ENCODE peak calls at places on chromosomes 3 and 15, in eight cellular contexts. L, Z, W, S, A, H, P and N are unnamed samples.

GRCh38 chr3:171690291-171690690 is 120.0 kb downstream of the PLD1 start:
- DNase-seq in L (no peak), Z (no peak), W (peak), S (no peak), A (no peak), H (no peak), P (no peak), N (no peak)

GRCh38 chr3:105827959-105828358 is 40.9 kb downstream of the CBLB start:
- DNase-seq in L (peak), Z (peak), W (no peak), S (peak), A (no peak), H (no peak), P (peak), N (no peak)

GRCh38 chr3:179093807-179094206 is 22.2 kb upstream of the ZMAT3 start:
- DNase-seq in L (no peak), Z (peak), W (no peak), S (no peak), A (no peak), H (no peak), P (no peak), N (no peak)

GRCh38 chr3:197021231-197021630 is 8.4 kb downstream of the MELTF start:
- DNase-seq in L (no peak), Z (no peak), W (no peak), S (no peak), A (no peak), H (no peak), P (peak), N (no peak)

GRCh38 chr15:36370735-36371115 is 208.7 kb upstream of the CDIN1 start:
- DNase-seq in L (peak), Z (peak), W (no peak), S (no peak), A (no peak), H (peak), P (no peak), N (no peak)

GRCh38 chr3:38411591-38411990 is 42.1 kb upstream of the ACVR2B start:
- DNase-seq in L (no peak), Z (no peak), W (no peak), S (no peak), A (no peak), H (no peak), P (no peak), N (no peak)

GRCh38 chr15:91099616-91100560 is at the start of gene SV2B:
- DNase-seq in L (peak), Z (peak), W (peak), S (no peak), A (peak), H (no peak), P (no peak), N (no peak)

GRCh38 chr3:130291148-130291547 is 54.3 kb upstream of the COL6A5 start:
- DNase-seq in L (no peak), Z (no peak), W (no peak), S (no peak), A (no peak), H (no peak), P (no peak), N (no peak)

GRCh38 chr3:124663690-124664089 is 66.6 kb upstream of the UMPS start:
- DNase-seq in L (peak), Z (peak), W (no peak), S (peak), A (no peak), H (no peak), P (no peak), N (no peak)

GRCh38 chr15:88613074-88613944 is 7.8 kb upstream of the AEN start:
- DNase-seq in L (peak), Z (no peak), W (peak), S (no peak), A (no peak), H (no peak), P (no peak), N (no peak)

GRCh38 chr3:72134989-72135451 is 350.1 kb upstream of the PROK2 start:
- DNase-seq in L (no peak), Z (no peak), W (peak), S (no peak), A (no peak), H (no peak), P (no peak), N (no peak)

GRCh38 chr3:58519668-58520402 is 17.2 kb downstream of the ACOX2 start:
- DNase-seq in L (no peak), Z (no peak), W (no peak), S (no peak), A (no peak), H (no peak), P (no peak), N (no peak)

GRCh38 chr3:124934577-124934976 is at the start of gene MUC13:
- DNase-seq in L (no peak), Z (peak), W (peak), S (no peak), A (no peak), H (no peak), P (no peak), N (no peak)

GRCh38 chr3:74613060-74613459 is 1.4 kb downstream of the CNTN3 start:
- DNase-seq in L (no peak), Z (peak), W (no peak), S (no peak), A (no peak), H (no peak), P (no peak), N (no peak)

GRCh38 chr15:46242935-46243334 is 608.1 kb downstream of the SQOR start:
- DNase-seq in L (no peak), Z (no peak), W (no peak), S (no peak), A (no peak), H (no peak), P (no peak), N (no peak)

GRCh38 chr3:44996556-44996969 is 20.5 kb downstream of the EXOSC7 start:
- DNase-seq in L (no peak), Z (no peak), W (no peak), S (no peak), A (no peak), H (no peak), P (peak), N (no peak)

GRCh38 chr3:128878556-128879124 is 780 bp upstream of the ACAD9 start:
- DNase-seq in L (peak), Z (peak), W (peak), S (no peak), A (no peak), H (peak), P (peak), N (no peak)

GRCh38 chr3:58711871-58712270 is 45.3 kb upstream of the FAM3D start:
- DNase-seq in L (no peak), Z (no peak), W (no peak), S (no peak), A (no peak), H (no peak), P (no peak), N (no peak)

GRCh38 chr15:89389841-89390603 is 55.4 kb upstream of the POLG start:
- DNase-seq in L (no peak), Z (no peak), W (no peak), S (no peak), A (no peak), H (peak), P (no peak), N (no peak)

GRCh38 chr3:13217736-13218540 is 144.7 kb upstream of the IQSEC1 start:
- DNase-seq in L (no peak), Z (peak), W (no peak), S (no peak), A (no peak), H (peak), P (no peak), N (no peak)

GRCh38 chr3:188690932-188691331 is 480.8 kb upstream of the TPRG1 start:
- DNase-seq in L (no peak), Z (no peak), W (no peak), S (no peak), A (no peak), H (no peak), P (no peak), N (no peak)

GRCh38 chr3:186640473-186640818 is 247 bp downstream of the FETUB start:
- DNase-seq in L (no peak), Z (peak), W (no peak), S (no peak), A (no peak), H (peak), P (no peak), N (no peak)

GRCh38 chr3:13296662-13297061 is 123.5 kb downstream of the NUP210 start:
- DNase-seq in L (no peak), Z (no peak), W (no peak), S (no peak), A (no peak), H (no peak), P (peak), N (no peak)

GRCh38 chr3:85162905-85163304 is 204.1 kb downstream of the CADM2 start:
- DNase-seq in L (no peak), Z (no peak), W (no peak), S (no peak), A (no peak), H (no peak), P (no peak), N (no peak)

GRCh38 chr3:196772102-196772501 is 32.4 kb downstream of the PAK2 start:
- DNase-seq in L (no peak), Z (no peak), W (peak), S (no peak), A (no peak), H (no peak), P (no peak), N (no peak)

GRCh38 chr15:28974142-28974541 is 88.4 kb downstream of the APBA2 start:
- DNase-seq in L (no peak), Z (no peak), W (no peak), S (no peak), A (no peak), H (no peak), P (no peak), N (no peak)

GRCh38 chr3:15660055-15660940 is 58.8 kb downstream of the BTD start:
- DNase-seq in L (no peak), Z (peak), W (no peak), S (no peak), A (no peak), H (no peak), P (no peak), N (no peak)

GRCh38 chr3:27449530-27450150 is 34.5 kb downstream of the SLC4A7 start:
- DNase-seq in L (no peak), Z (peak), W (no peak), S (no peak), A (no peak), H (peak), P (no peak), N (no peak)

GRCh38 chr3:20042331-20042730 is 2.1 kb downstream of the KAT2B start:
- DNase-seq in L (no peak), Z (no peak), W (no peak), S (no peak), A (no peak), H (no peak), P (no peak), N (no peak)

GRCh38 chr3:128066111-128066510 is 13.9 kb downstream of the SEC61A1 start:
- DNase-seq in L (no peak), Z (no peak), W (no peak), S (no peak), A (no peak), H (no peak), P (no peak), N (no peak)

GRCh38 chr15:77417642-77418041 is 2.3 kb downstream of the PEAK1 start:
- DNase-seq in L (no peak), Z (peak), W (no peak), S (no peak), A (no peak), H (no peak), P (no peak), N (no peak)

GRCh38 chr3:22700876-22701275 is 502.3 kb upstream of the UBE2E2 start:
- DNase-seq in L (no peak), Z (no peak), W (no peak), S (no peak), A (no peak), H (no peak), P (no peak), N (no peak)

GRCh38 chr3:127489357-127489756 is 101.2 kb downstream of the TPRA1 start:
- DNase-seq in L (no peak), Z (no peak), W (no peak), S (no peak), A (no peak), H (no peak), P (no peak), N (no peak)

GRCh38 chr3:146664403-146664802 is 59.3 kb upstream of the PLSCR5 start:
- DNase-seq in L (no peak), Z (peak), W (no peak), S (no peak), A (no peak), H (no peak), P (no peak), N (no peak)

GRCh38 chr3:151156618-151157216 is 46.3 kb downstream of the GPR171 start:
- DNase-seq in L (peak), Z (peak), W (peak), S (peak), A (no peak), H (peak), P (no peak), N (no peak)

GRCh38 chr15:44066211-44066827 is 128.8 kb downstream of the FRMD5 start:
- DNase-seq in L (peak), Z (peak), W (peak), S (peak), A (peak), H (peak), P (no peak), N (peak)

GRCh38 chr3:153180860-153181372 is 18.9 kb downstream of the RAP2B start:
- DNase-seq in L (no peak), Z (no peak), W (no peak), S (no peak), A (no peak), H (no peak), P (no peak), N (no peak)
- TF ChIP-seq CTCF in L (no peak), Z (no peak), W (no peak), S (no peak), A (no peak), H (no peak), P (no peak), N (no peak)

GRCh38 chr3:96022676-96023075 is 791.7 kb upstream of the EPHA6 start:
- DNase-seq in L (no peak), Z (peak), W (no peak), S (no peak), A (no peak), H (no peak), P (no peak), N (no peak)
- TF ChIP-seq CTCF in L (no peak), Z (peak), W (no peak), S (no peak), A (no peak), H (peak), P (no peak), N (no peak)

DNA sequence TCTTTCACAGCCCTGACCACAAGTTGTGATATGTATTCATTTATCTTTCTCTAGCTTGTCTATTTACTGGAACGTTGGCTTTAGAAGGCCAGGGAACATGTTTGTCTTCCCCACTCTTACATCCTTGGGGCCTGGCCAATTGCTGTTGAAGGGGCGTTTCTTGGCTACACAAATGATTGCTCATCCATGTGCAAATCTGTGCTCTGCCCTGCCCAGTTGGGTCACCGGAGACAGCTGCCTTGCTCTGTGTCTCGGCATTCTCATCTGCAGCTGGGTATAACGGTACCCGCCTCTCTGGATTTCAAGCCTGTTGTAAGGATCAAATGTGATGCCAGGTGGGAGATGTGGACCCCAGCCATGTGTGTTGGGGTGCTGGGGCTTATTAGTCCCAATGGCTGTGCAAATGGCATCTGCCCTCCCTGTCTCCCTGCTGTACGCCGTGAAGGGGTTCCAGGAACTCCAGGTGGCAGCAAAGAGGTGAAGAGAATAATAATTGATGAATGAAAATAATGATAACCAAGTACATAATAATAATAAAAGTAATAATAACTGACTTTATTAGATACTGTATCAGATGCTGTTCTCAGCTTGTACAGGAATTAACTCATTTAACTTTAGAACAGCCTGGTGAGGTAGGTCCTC is 24.1 kb upstream of the TLE3 start:
- DNase-seq in L (peak), Z (peak), W (no peak), S (peak), A (no peak), H (no peak), P (peak), N (peak)
- TF ChIP-seq CTCF in L (no peak), Z (peak), W (no peak), S (peak), A (no peak), H (no peak), P (no peak), N (no peak)

DNA sequence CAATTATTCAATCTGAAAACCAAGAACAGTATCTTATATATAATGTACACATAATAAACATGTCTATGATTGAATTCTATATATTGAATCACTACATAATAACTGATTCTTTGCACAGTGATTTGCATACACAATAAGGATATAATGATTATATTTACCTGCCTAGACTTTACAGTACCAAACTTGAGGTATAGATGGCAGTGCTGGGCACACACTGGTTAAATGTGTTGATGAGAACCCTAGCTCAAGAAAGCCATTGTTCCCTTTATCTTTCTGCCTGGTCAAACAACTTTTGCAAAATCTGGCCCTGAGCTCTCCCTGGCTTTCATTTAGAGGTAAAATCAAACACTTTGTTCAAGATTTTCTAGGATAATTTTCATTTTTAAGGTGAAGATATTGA is 697.7 kb downstream of the TUSC7 start:
- DNase-seq in L (peak), Z (peak), W (peak), S (no peak), A (no peak), H (no peak), P (no peak), N (no peak)
- TF ChIP-seq CTCF in L (peak), Z (peak), W (peak), S (peak), A (no peak), H (peak), P (no peak), N (no peak)

DNA sequence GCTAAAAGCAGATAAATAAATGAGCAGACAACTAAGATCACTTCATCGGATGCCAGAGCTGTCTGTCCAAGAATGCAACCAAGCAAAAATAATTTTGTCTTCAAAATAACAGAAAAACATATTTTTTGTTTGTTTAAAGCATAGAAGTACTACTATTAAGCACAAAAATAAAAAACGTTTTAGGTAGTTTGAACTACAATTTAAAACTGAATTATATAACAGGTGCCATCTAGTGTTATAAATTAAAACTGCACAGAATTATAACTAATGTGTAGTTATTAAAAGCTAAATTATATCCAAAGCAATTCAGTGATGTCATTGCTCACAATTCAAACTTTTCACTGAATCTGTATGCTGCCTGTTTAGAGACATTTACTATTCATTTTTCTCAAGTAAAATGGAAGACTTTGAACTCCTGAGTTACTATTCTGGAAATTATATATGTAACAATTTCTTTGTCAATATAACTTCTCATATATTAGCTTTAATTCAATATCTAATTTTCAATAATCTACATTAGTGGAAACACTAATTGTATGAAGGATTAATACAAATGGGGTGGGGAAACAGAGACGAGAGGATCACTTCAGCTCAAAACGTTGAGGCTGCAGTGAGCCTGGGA is 29.5 kb downstream of the LINS1 start:
- DNase-seq in L (peak), Z (peak), W (no peak), S (no peak), A (no peak), H (no peak), P (no peak), N (no peak)
- TF ChIP-seq CTCF in L (peak), Z (peak), W (peak), S (peak), A (peak), H (peak), P (peak), N (no peak)

GRCh38 chr3:28726840-28727239 is 378.2 kb upstream of the AZI2 start:
- DNase-seq in L (peak), Z (peak), W (peak), S (no peak), A (peak), H (no peak), P (no peak), N (no peak)
- TF ChIP-seq CTCF in L (peak), Z (peak), W (peak), S (peak), A (peak), H (peak), P (no peak), N (no peak)